ENCODE peak calls at places on chromosomes 6 and 20, in eight cellular contexts. L, C, A, J, U, Y, W and N are unnamed samples.

GRCh38 chr6:90695316-90695715 is 108.4 kb upstream of the MAP3K7 start:
- DNase-seq in U (no peak), J (no peak), C (no peak), Y (no peak), A (no peak), W (no peak), L (no peak), N (no peak)

GRCh38 chr6:32603888-32604287 is 14.2 kb upstream of the HLA-DRB1 start:
- DNase-seq in W (no peak), Y (no peak), A (no peak), C (no peak), L (no peak), U (no peak), J (no peak), N (no peak)

GRCh38 chr20:34318609-34319443 is 15.7 kb upstream of the AHCY start:
- DNase-seq in W (no peak), C (no peak), A (no peak), Y (no peak), J (no peak), U (peak; percentile 74), L (no peak), N (no peak)

GRCh38 chr6:126625019-126625418 is 285.1 kb downstream of the CENPW start:
- DNase-seq in Y (no peak), L (no peak), C (no peak), U (peak; percentile 81), J (no peak), A (no peak), W (no peak), N (no peak)

GRCh38 chr6:54916858-54917257 is 70.3 kb downstream of the FAM83B start:
- DNase-seq in J (no peak), W (no peak), U (no peak), L (no peak), C (no peak), A (no peak), Y (no peak), N (no peak)

GRCh38 chr6:33314943-33315752 is 1.3 kb upstream of the TAPBP start:
- DNase-seq in A (peak; percentile 21), J (no peak), C (no peak), U (peak; percentile 79), W (peak; percentile 58), Y (no peak), L (no peak), N (peak; percentile 65)

GRCh38 chr20:45405566-45406259 is 2.4 kb upstream of the DBNDD2 start:
- DNase-seq in A (no peak), Y (peak; percentile 35), C (peak; percentile 76), L (no peak), W (no peak), U (peak; percentile 70), J (no peak), N (peak; percentile 57)

GRCh38 chr6:145732788-145733187 is 2.5 kb downstream of the EPM2A start:
- DNase-seq in L (no peak), J (no peak), W (no peak), U (no peak), A (no peak), C (no peak), Y (no peak), N (no peak)

GRCh38 chr6:114064862-114065261 is 93.9 kb upstream of the HDAC2 start:
- DNase-seq in U (no peak), J (no peak), L (no peak), Y (no peak), C (no peak), A (no peak), W (no peak), N (no peak)

GRCh38 chr20:8764289-8764962 is 304.5 kb upstream of the PLCB4 start:
- DNase-seq in A (no peak), W (no peak), U (no peak), C (no peak), J (no peak), Y (no peak), L (no peak), N (no peak)

GRCh38 chr20:8790442-8791074 is 278.3 kb upstream of the PLCB4 start:
- DNase-seq in C (peak; percentile 66), A (no peak), U (peak; percentile 65), L (no peak), J (no peak), Y (no peak), W (no peak), N (no peak)

GRCh38 chr6:89834884-89835792 is 5.5 kb downstream of the CASP8AP2 start:
- DNase-seq in Y (no peak), J (peak; percentile 65), A (peak; percentile 48), C (no peak), W (no peak), U (no peak), L (peak; percentile 53), N (no peak)

GRCh38 chr6:42281570-42281969 is 63.9 kb upstream of the MRPS10 start:
- DNase-seq in U (no peak), A (peak; percentile 56), J (peak; percentile 87), C (no peak), W (no peak), L (peak; percentile 72), Y (no peak), N (no peak)

GRCh38 chr20:5835234-5835845 is 85.1 kb downstream of the SHLD1 start:
- DNase-seq in L (no peak), J (no peak), U (no peak), W (peak; percentile 31), Y (no peak), A (peak; percentile 14), C (no peak), N (no peak)

GRCh38 chr20:6180531-6180930 is 57.7 kb upstream of the FERMT1 start:
- DNase-seq in L (no peak), U (no peak), C (no peak), Y (no peak), J (no peak), A (no peak), W (no peak), N (no peak)

DNA sequence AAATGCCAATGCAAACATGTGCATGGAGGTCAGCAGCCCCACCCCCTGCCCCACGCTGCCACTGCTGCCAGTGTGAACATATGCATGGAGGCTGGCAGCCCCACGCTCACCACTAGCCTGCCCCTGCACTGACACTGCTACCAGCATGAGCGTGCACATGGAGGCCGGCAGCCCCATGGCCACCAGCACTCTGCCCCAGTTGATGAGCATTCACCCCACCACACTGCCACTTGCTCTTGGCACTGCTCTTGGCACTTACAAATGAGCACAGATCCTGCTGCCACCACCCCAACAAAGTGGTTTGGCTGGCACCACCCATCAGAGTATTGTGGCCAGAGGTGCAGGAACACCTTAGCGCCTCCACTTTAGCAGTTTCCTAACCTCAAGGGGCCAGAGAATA is 174.1 kb downstream of the KHDC1L start:
- DNase-seq in L (peak; percentile 1), U (no peak), C (no peak), Y (no peak), W (no peak), A (no peak), J (no peak), N (no peak)
- H3K27ac ChIP-seq in L (no peak overlapping the region), U (no peak overlapping the region), C (no peak overlapping the region), Y (no peak overlapping the region), W (no peak overlapping the region), A (no peak overlapping the region), J (no peak overlapping the region), N (no peak overlapping the region)

GRCh38 chr6:12293234-12293930 is 3.2 kb downstream of the EDN1 start:
- DNase-seq in J (no peak), U (no peak), A (no peak), L (no peak), W (no peak), Y (no peak), C (no peak), N (no peak)

GRCh38 chr6:12295558-12296254 is 5.5 kb downstream of the EDN1 start:
- DNase-seq in J (no peak), U (peak; percentile 57), C (no peak), A (no peak), Y (no peak), L (no peak), W (no peak), N (no peak)

GRCh38 chr6:12294851-12295536 is 4.8 kb downstream of the EDN1 start:
- DNase-seq in Y (no peak), U (no peak), A (no peak), C (no peak), J (no peak), W (no peak), L (no peak), N (no peak)

GRCh38 chr6:12296255-12296573 is 6.1 kb downstream of the EDN1 start:
- DNase-seq in W (no peak), A (no peak), U (no peak), L (no peak), Y (no peak), C (peak; percentile 85), J (no peak), N (no peak)

DNA sequence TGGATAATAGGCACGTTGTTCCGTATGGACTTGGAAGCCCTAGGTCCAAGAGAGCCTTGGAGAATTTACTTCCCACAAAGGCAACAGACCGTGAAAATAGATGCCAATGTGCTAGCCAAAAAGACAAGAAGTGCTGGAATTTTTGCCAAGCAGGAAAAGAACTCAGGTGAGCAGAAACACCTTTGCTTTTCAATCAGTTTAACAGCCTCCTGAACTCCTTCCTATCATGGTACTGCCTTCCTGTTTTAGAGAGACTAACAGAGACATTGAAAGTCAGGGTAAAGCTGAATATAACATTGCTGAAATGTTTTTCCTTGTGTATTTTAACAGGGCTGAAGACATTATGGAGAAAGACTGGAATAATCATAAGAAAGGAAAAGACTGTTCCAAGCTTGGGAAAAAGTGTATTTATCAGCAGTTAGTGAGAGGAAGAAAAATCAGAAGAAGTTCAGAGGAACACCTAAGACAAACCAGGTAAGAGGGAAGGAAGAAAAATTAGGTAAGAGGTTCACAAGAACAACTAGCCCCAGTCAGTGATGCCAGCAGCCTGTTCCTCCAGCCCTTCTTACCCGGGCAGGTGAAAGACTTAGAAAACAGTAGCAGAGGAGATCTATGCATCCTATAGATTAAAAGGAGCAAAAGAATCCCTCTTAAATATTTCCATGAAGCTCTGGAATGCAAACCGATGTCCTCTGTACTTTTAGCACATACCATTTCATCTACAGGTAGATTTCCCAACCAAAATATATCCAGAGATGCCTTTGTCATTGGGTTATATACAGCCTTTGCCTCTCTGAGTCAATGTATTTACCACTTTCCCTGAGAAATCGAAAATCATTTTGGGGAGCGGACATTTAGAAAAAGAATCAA is 4.0 kb downstream of the EDN1 start:
- DNase-seq in C (no peak), W (no peak), Y (no peak), L (no peak), U (no peak), A (no peak), J (no peak), N (no peak)
- H3K27ac ChIP-seq in C (peak overlapping the region; percentile 85), W (no peak overlapping the region), Y (no peak overlapping the region), L (no peak overlapping the region), U (no peak overlapping the region), A (no peak overlapping the region), J (no peak overlapping the region), N (no peak overlapping the region)

DNA sequence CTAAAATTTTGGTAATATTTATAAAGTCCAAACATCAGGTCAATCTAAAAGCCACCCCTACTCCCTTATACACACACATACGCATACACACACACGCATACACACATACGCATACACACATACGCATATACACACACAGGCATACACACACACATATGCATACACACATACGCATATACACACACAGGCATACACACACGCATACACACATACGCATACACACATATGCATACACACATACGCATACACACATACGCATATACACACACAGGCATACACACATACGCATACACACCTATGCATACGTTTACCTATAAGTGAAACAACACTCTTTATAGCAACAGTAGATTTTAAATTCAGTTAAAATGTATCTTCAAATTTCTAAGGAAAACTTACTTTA is 112.8 kb upstream of the C6orf118 start:
- DNase-seq in L (no peak), W (no peak), J (no peak), C (no peak), A (no peak), Y (no peak), U (no peak), N (no peak)
- H3K27ac ChIP-seq in L (no peak overlapping the region), W (no peak overlapping the region), J (no peak overlapping the region), C (no peak overlapping the region), A (no peak overlapping the region), Y (no peak overlapping the region), U (no peak overlapping the region), N (no peak overlapping the region)

GRCh38 chr6:52341861-52342260 is 20.1 kb upstream of the PAQR8 start:
- DNase-seq in L (no peak), U (no peak), J (no peak), W (no peak), Y (no peak), A (no peak), C (no peak), N (no peak)
- H3K27ac ChIP-seq in L (peak overlapping the region; percentile 22), U (no peak overlapping the region), J (no peak overlapping the region), W (no peak overlapping the region), Y (no peak overlapping the region), A (no peak overlapping the region), C (no peak overlapping the region), N (no peak overlapping the region)